ENCODE peak calls at places on chromosome 14, in nine cellular contexts. D, Q, I, A, O, T, Y, P and H are unnamed samples.

GRCh38 chr14:49893309-49894213 is 679 bp downstream of the ARF6 start:
- DNase-seq in D (no peak), Q (peak; percentile 78), I (peak; percentile 37), A (peak; percentile 85), O (peak; percentile 22), T (peak; percentile 36), Y (peak; percentile 45), P (peak; percentile 80), H (peak; percentile 66)

GRCh38 chr14:91872517-91873470 is 5.5 kb upstream of the TC2N start:
- DNase-seq in D (no peak), Q (no peak), I (no peak), A (peak; percentile 49), O (no peak), T (peak; percentile 67), Y (no peak), P (no peak), H (peak; percentile 53)

GRCh38 chr14:92595267-92595666 is 81.7 kb downstream of the RIN3 start:
- DNase-seq in D (no peak), Q (no peak), I (no peak), A (no peak), O (no peak), T (no peak), Y (no peak), P (no peak), H (no peak)

GRCh38 chr14:67680121-67680602 is 5.7 kb upstream of the VTI1B start:
- DNase-seq in D (no peak), Q (peak; percentile 56), I (no peak), A (peak; percentile 93), O (no peak), T (peak; percentile 79), Y (no peak), P (no peak), H (no peak)

GRCh38 chr14:54722791-54723432 is 156.0 kb downstream of the SAMD4A start:
- DNase-seq in D (no peak), Q (peak; percentile 34), I (no peak), A (no peak), O (peak; percentile 62), T (peak; percentile 79), Y (peak; percentile 56), P (no peak), H (peak; percentile 18)

GRCh38 chr14:71733210-71733883 is 198.9 kb upstream of the RGS6 start:
- DNase-seq in D (no peak), Q (no peak), I (no peak), A (peak; percentile 85), O (no peak), T (no peak), Y (no peak), P (no peak), H (no peak)

GRCh38 chr14:92633724-92634123 is 114.7 kb downstream of the LGMN start:
- DNase-seq in D (no peak), Q (no peak), I (no peak), A (peak; percentile 44), O (no peak), T (no peak), Y (no peak), P (no peak), H (no peak)

GRCh38 chr14:95922080-95922479 is 45.4 kb downstream of the TUNAR start:
- DNase-seq in D (no peak), Q (no peak), I (no peak), A (no peak), O (no peak), T (no peak), Y (no peak), P (no peak), H (no peak)

GRCh38 chr14:51236314-51236713 is 3.7 kb upstream of the TMX1 start:
- DNase-seq in D (no peak), Q (no peak), I (no peak), A (no peak), O (no peak), T (peak; percentile 55), Y (no peak), P (no peak), H (no peak)

GRCh38 chr14:90727082-90727481 is 89.1 kb downstream of the TTC7B start:
- DNase-seq in D (no peak), Q (no peak), I (no peak), A (no peak), O (no peak), T (no peak), Y (no peak), P (no peak), H (no peak)

GRCh38 chr14:99524804-99525698 is 43.8 kb downstream of the CCNK start:
- DNase-seq in D (no peak), Q (peak; percentile 69), I (no peak), A (peak; percentile 78), O (peak; percentile 65), T (peak; percentile 81), Y (peak; percentile 67), P (peak; percentile 57), H (peak; percentile 17)

GRCh38 chr14:90573385-90574105 is 176.7 kb downstream of the CALM1 start:
- DNase-seq in D (no peak), Q (no peak), I (no peak), A (no peak), O (no peak), T (no peak), Y (no peak), P (peak; percentile 61), H (no peak)

GRCh38 chr14:61385002-61385685 is 63.8 kb downstream of the PRKCH start:
- DNase-seq in D (no peak), Q (no peak), I (no peak), A (no peak), O (no peak), T (no peak), Y (no peak), P (no peak), H (no peak)

DNA sequence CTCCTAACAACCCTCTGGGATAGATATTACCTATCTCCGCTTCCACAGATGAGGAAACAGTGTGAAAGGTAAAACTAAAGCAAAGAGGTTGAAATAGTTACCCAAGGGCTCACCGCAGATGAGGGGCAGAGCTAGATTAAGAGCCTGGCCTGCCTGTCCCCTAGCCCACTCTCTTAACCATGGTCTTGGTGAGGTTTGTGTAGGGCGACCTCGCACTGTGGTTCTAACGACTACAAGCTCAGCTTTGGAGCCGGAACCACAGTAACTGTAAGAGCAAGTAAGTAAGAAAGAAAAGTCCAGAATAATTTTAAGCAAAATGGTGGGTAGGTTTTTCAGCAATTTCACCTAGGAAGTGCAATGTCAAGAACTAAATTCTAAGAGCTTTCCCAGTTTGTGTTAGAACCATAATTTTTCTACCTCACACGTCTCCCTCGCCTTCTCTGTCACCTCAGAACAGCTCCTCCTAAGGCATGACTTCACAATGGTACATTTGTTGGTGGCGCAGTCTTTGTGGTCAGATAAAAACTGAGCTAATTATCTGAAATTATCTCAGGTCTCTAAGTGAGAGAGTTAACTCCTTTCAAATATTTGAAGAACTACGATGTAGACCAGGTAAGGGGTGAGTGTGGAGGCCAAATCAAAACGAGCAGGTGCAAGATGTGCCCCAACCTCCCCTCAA is 64.8 kb downstream of the DAD1 start:
- DNase-seq in D (no peak), Q (no peak), I (no peak), A (no peak), O (no peak), T (no peak), Y (no peak), P (no peak), H (no peak)
- H3K4me1 ChIP-seq in D (no peaks in the 10 kb centered on the region), Q (peaks cover 26% of the 10 kb centered on the region), I (no peaks in the 10 kb centered on the region), A (peaks cover 30% of the 10 kb centered on the region), O (no peaks in the 10 kb centered on the region), T (no peaks in the 10 kb centered on the region), Y (no peaks in the 10 kb centered on the region), P (peaks cover 21% of the 10 kb centered on the region), H (peaks cover 86% of the 10 kb centered on the region)

GRCh38 chr14:34778744-34779143 is 64.4 kb upstream of the CFL2 start:
- DNase-seq in D (no peak), Q (no peak), I (no peak), A (no peak), O (no peak), T (no peak), Y (no peak), P (no peak), H (no peak)
- H3K79me2 ChIP-seq in D (no peaks in the 10 kb centered on the region), Q (no peaks in the 10 kb centered on the region), I (no peaks in the 10 kb centered on the region), A (no peaks in the 10 kb centered on the region), O (no peaks in the 10 kb centered on the region), T (no peaks in the 10 kb centered on the region), Y (no peaks in the 10 kb centered on the region), P (no peaks in the 10 kb centered on the region), H (no peaks in the 10 kb centered on the region)

DNA sequence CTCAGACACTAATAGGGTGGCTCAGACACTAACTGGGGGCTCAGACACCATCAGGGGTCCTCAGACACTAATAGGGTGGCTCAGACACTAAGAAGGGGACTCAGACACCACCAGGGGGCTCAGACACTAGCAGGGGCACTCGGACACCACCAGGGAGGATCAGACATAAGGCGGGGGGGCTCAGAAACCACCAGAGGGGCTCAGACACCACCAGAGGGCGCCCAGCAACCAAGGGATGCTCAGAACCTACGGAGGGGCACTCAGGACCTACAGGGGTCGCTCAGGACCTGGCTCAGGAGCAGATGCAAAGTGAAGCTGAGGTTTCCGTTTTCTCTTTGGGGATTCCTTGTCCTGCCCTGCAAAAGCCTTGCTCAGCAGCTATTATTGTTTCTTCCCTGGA is 448.5 kb downstream of the TMEM121 start:
- DNase-seq in D (peak; percentile 8), Q (no peak), I (no peak), A (no peak), O (peak; percentile 1), T (no peak), Y (no peak), P (peak; percentile 72), H (no peak)
- TF ChIP-seq EZH2phosphoT487 in D (no peak), Q (no peak), I (no peak), A (no peak), O (no peak), T (no peak), Y (no peak), P (no peak), H (no peak)

GRCh38 chr14:68969278-68969677 is 9.8 kb downstream of the ACTN1 start:
- DNase-seq in D (no peak), Q (no peak), I (no peak), A (no peak), O (no peak), T (no peak), Y (no peak), P (peak; percentile 40), H (no peak)
- H3K4me1 ChIP-seq in D (peaks cover 27% of the 10 kb centered on the region), Q (peaks cover 58% of the 10 kb centered on the region), I (peaks cover 14% of the 10 kb centered on the region), A (peaks cover 50% of the 10 kb centered on the region), O (peaks cover 61% of the 10 kb centered on the region), T (peaks cover 41% of the 10 kb centered on the region), Y (peaks cover 14% of the 10 kb centered on the region), P (peaks cover 41% of the 10 kb centered on the region), H (no peaks in the 10 kb centered on the region)

GRCh38 chr14:73754911-73755360 is 40.8 kb upstream of the PNMA1 start:
- DNase-seq in D (no peak), Q (peak; percentile 65), I (no peak), A (peak; percentile 75), O (peak; percentile 17), T (no peak), Y (no peak), P (peak; percentile 37), H (no peak)
- H3K79me2 ChIP-seq in D (peaks cover 93% of the 10 kb centered on the region), Q (peaks cover 92% of the 10 kb centered on the region), I (peaks cover 93% of the 10 kb centered on the region), A (peaks cover 87% of the 10 kb centered on the region), O (peaks cover 50% of the 10 kb centered on the region), T (peaks cover 97% of the 10 kb centered on the region), Y (no peaks in the 10 kb centered on the region), P (peaks cover 92% of the 10 kb centered on the region), H (peaks cover 98% of the 10 kb centered on the region)

GRCh38 chr14:101593411-101594181 is 32.3 kb downstream of the DIO3 start:
- DNase-seq in D (no peak), Q (peak; percentile 3), I (no peak), A (no peak), O (no peak), T (no peak), Y (no peak), P (no peak), H (no peak)
- TF ChIP-seq EZH2phosphoT487 in D (no peak), Q (no peak), I (no peak), A (no peak), O (no peak), T (no peak), Y (no peak), P (no peak), H (no peak)